ENCODE peak calls at places on chromosomes 13 and 19, in five cellular contexts. F is transverse colon, D is neural progenitor cell, I is pancreas, C is H9. N is an unnamed sample.

GRCh38 chr19:18712981-18713380 is 29.5 kb downstream of the CRTC1 start:
- DNase-seq in F (no peak), D (no peak), I (no peak), C (no peak), N (no peak)

GRCh38 chr13:47146136-47146535 is 249.3 kb upstream of the HTR2A start:
- DNase-seq in F (no peak), D (no peak), I (no peak), C (no peak), N (no peak)

GRCh38 chr19:16608290-16608704 is 19.7 kb downstream of the MED26 start:
- DNase-seq in F (peak; percentile 60), D (no peak), I (no peak), C (no peak), N (no peak)

GRCh38 chr19:10408511-10409291 is 5.4 kb upstream of the CDC37 start:
- DNase-seq in F (peak; percentile 62), D (no peak), I (peak; percentile 59), C (no peak), N (no peak)

GRCh38 chr13:54934121-54934520 is 1905.5 kb downstream of the OLFM4 start:
- DNase-seq in F (no peak), D (no peak), I (no peak), C (no peak), N (no peak)

GRCh38 chr19:590396-590745 is 690 bp downstream of the HCN2 start:
- DNase-seq in F (no peak), D (peak; percentile 66), I (peak; percentile 71), C (no peak), N (no peak)

GRCh38 chr13:114024603-114025431 is 50.9 kb upstream of the C13orf46 start:
- DNase-seq in F (peak; percentile 63), D (no peak), I (peak; percentile 47), C (no peak), N (no peak)

GRCh38 chr13:22086593-22086992 is 415.7 kb downstream of the FGF9 start:
- DNase-seq in F (no peak), D (no peak), I (no peak), C (no peak), N (no peak)

GRCh38 chr19:18049390-18049789 is 37.3 kb downstream of the IL12RB1 start:
- DNase-seq in F (peak; percentile 57), D (no peak), I (peak; percentile 88), C (no peak), N (peak; percentile 60)

GRCh38 chr13:50400930-50401553 is 385.8 kb downstream of the KCNRG start:
- DNase-seq in F (no peak), D (no peak), I (no peak), C (no peak), N (no peak)

GRCh38 chr13:111399776-111400505 is 79.5 kb downstream of the TEX29 start:
- DNase-seq in F (no peak), D (no peak), I (no peak), C (peak; percentile 20), N (no peak)

GRCh38 chr13:33454844-33455256 is 169.3 kb upstream of the STARD13 start:
- DNase-seq in F (no peak), D (no peak), I (no peak), C (no peak), N (no peak)

GRCh38 chr19:54955356-54955755 is 8.0 kb upstream of the NLRP7 start:
- DNase-seq in F (no peak), D (no peak), I (no peak), C (no peak), N (no peak)

GRCh38 chr13:99313473-99313872 is 6.3 kb upstream of the GPR183 start:
- DNase-seq in F (no peak), D (peak; percentile 65), I (no peak), C (no peak), N (no peak)

GRCh38 chr19:5466814-5467291 is 11.6 kb downstream of the ZNRF4 start:
- DNase-seq in F (no peak), D (no peak), I (no peak), C (no peak), N (no peak)

GRCh38 chr13:99419591-99420243 is 81.6 kb upstream of the TM9SF2 start:
- DNase-seq in F (no peak), D (no peak), I (no peak), C (no peak), N (no peak)

GRCh38 chr19:16628984-16629691 is 1.1 kb upstream of the MED26 start:
- DNase-seq in F (peak; percentile 65), D (no peak), I (no peak), C (no peak), N (no peak)

GRCh38 chr19:46731007-46731501 is 14.1 kb upstream of the PRKD2 start:
- DNase-seq in F (no peak), D (no peak), I (peak; percentile 20), C (no peak), N (peak; percentile 63)

GRCh38 chr13:44421853-44422525 is 48.4 kb downstream of the SERP2 start:
- DNase-seq in F (no peak), D (no peak), I (no peak), C (no peak), N (no peak)

GRCh38 chr19:35742121-35742724 is at the start of gene IGFLR1:
- DNase-seq in F (peak; percentile 67), D (no peak), I (no peak), C (no peak), N (no peak)

GRCh38 chr13:36531746-36532486 is 99.6 kb downstream of the CCNA1 start:
- DNase-seq in F (no peak), D (no peak), I (no peak), C (no peak), N (peak; percentile 34)

GRCh38 chr19:11024259-11024658 is 63.4 kb downstream of the SMARCA4 start:
- DNase-seq in F (no peak), D (no peak), I (peak; percentile 57), C (no peak), N (no peak)

GRCh38 chr19:18282021-18282787 is 782 bp upstream of the JUND start:
- DNase-seq in F (no peak), D (peak; percentile 21), I (peak; percentile 78), C (no peak), N (no peak)

GRCh38 chr13:43664700-43665191 is 122.0 kb downstream of the ENOX1 start:
- DNase-seq in F (peak; percentile 35), D (peak; percentile 76), I (no peak), C (no peak), N (no peak)

GRCh38 chr19:40588926-40589569 is 12.1 kb upstream of the LTBP4 start:
- DNase-seq in F (no peak), D (no peak), I (peak; percentile 75), C (peak; percentile 15), N (no peak)

DNA sequence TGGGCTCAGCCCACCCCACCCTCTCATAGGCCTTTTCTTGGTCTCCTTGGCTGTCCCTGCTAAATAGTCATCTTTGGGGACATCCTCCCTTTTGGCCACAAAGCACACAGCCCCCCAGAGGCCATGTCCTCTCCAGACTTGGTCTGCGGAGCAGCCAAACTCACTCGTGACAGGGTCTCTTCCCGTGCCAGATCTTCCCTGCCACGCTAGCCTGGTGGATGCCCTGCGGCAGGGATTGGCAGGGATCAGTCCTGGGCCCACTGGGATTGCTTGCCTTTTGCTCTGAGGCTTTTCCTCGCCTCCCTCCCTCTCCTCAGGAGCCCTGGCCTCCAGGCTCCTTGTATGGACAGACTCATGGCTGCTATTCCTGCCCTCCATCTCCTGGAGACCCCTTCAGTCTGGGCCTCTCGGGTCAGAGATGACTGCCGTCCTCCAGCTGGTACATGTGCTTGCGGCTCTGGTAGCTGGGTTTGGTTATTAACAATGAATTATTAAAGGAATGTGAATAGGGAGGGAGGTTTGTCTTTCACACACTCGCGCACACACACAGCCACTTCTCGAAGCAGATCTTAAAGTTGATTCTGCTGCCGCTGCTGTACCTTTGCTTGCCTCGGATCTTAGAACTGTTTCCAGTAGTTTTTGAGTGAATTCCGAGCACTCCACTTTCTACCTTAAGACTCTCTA is 45.1 kb downstream of the NFIX start:
- DNase-seq in F (no peak), D (no peak), I (no peak), C (no peak), N (no peak)
- H3K4me1 ChIP-seq in F (peaks cover 51% of the 10 kb centered on the region), D (no peaks in the 10 kb centered on the region), I (peaks cover 12% of the 10 kb centered on the region), C (no peaks in the 10 kb centered on the region), N (peaks cover 55% of the 10 kb centered on the region)

GRCh38 chr19:28609091-28609755 is 603.7 kb downstream of the UQCRFS1 start:
- DNase-seq in F (no peak), D (no peak), I (no peak), C (no peak), N (no peak)
- H3K27ac ChIP-seq in F (no peak overlapping the region), D (no peak overlapping the region), I (no peak overlapping the region), C (no peak overlapping the region), N (no peak overlapping the region)

GRCh38 chr13:35531551-35531950 is 55.1 kb upstream of the MAB21L1 start:
- DNase-seq in F (no peak), D (no peak), I (no peak), C (no peak), N (no peak)
- H3K4me1 ChIP-seq in F (no peaks in the 10 kb centered on the region), D (peaks cover 25% of the 10 kb centered on the region), I (no peaks in the 10 kb centered on the region), C (no peaks in the 10 kb centered on the region), N (no peaks in the 10 kb centered on the region)

GRCh38 chr13:51590231-51590630 is 6.0 kb downstream of the WDFY2 start:
- DNase-seq in F (no peak), D (no peak), I (no peak), C (no peak), N (no peak)
- H3K27ac ChIP-seq in F (no peak overlapping the region), D (no peak overlapping the region), I (peak overlapping the region; percentile 70), C (no peak overlapping the region), N (no peak overlapping the region)

GRCh38 chr19:42121666-42122069 is 10.6 kb downstream of the POU2F2 start:
- DNase-seq in F (peak; percentile 59), D (no peak), I (no peak), C (no peak), N (no peak)
- H3K4me1 ChIP-seq in F (no peaks in the 10 kb centered on the region), D (no peaks in the 10 kb centered on the region), I (no peaks in the 10 kb centered on the region), C (peaks cover 2% of the 10 kb centered on the region), N (peaks cover 2% of the 10 kb centered on the region)

DNA sequence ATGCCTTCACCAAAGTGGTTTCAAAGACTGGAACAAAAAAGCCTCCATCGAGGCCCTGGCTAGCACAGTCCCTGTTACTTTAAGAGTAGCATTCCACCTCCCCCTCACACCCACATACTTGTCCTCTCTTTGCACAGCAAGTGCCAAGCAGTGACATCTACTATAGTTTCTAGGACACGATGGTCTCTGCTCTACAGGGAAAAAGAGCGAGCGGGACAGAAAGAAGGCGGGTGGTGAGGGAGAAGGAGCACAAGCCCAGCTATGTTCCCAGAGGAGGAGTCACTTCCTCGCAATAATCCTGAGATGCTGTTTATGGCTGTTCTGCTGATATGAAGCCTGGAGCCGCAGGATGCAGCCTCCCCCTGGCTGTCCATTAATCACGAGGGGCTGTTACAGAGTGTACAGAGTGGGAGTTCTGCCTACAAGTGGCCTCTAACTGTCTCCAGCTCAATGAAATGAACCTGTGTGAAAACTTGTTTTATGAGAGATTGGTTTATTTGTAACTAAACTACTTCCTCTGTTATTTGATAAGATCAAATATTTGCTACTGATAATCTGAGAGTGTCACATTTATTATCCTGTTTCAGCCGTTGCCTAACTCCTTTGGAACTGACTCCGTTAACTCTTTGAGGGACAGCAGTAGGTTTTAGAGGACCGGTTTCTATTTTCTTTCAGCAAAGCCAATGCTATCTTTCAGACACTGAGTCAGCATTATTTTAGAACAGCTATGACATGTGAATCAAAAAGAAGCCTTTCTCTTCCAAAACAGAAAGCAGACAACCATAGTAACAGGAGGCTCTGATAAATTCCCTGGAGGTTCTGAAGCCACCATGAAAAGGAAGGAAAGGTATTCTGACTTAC is 208.0 kb downstream of the SPRY2 start:
- DNase-seq in F (peak; percentile 77), D (peak; percentile 31), I (peak; percentile 45), C (no peak), N (peak; percentile 72)
- H3K27ac ChIP-seq in F (peak overlapping the region; percentile 67), D (no peak overlapping the region), I (peak overlapping the region; percentile 67), C (no peak overlapping the region), N (peak overlapping the region; percentile 81)